ENCODE peak calls at places on chromosomes 1 and 21, in ten cellular contexts. P, F, L, J, C, Q, N, Y, I and X are unnamed samples.

GRCh38 chr1:86227026-86227425 is 70.5 kb upstream of the COL24A1 start:
- DNase-seq in I (no peak), L (no peak), Q (no peak), J (no peak), Y (no peak), N (no peak), P (no peak), F (no peak), C (no peak), X (no peak)

GRCh38 chr21:43361127-43361492 is 65.8 kb downstream of the SIK1 start:
- DNase-seq in L (no peak), J (no peak), Q (peak; percentile 63), P (peak; percentile 58), F (no peak), Y (no peak), N (no peak), I (no peak), C (peak; percentile 60), X (no peak)

GRCh38 chr1:207847116-207847515 is 63.8 kb downstream of the CD34 start:
- DNase-seq in F (no peak), J (no peak), Q (no peak), Y (no peak), P (no peak), L (no peak), N (no peak), C (no peak), I (no peak), X (no peak)

GRCh38 chr1:24540906-24541710 is 14.8 kb upstream of the NCMAP start:
- DNase-seq in P (no peak), Y (peak; percentile 60), I (no peak), Q (peak; percentile 51), C (no peak), J (no peak), N (peak; percentile 25), L (peak; percentile 75), F (peak; percentile 71), X (no peak)

GRCh38 chr1:96072021-96072420 is 649.6 kb upstream of the PTBP2 start:
- DNase-seq in P (no peak), J (no peak), F (no peak), Q (no peak), L (no peak), I (no peak), C (no peak), Y (no peak), N (no peak), X (no peak)

GRCh38 chr1:98821379-98821778 is 159.9 kb downstream of the SNX7 start:
- DNase-seq in I (no peak), N (no peak), L (no peak), Q (no peak), Y (no peak), J (no peak), F (no peak), C (no peak), P (no peak), X (no peak)

GRCh38 chr1:62530516-62531154 is 66.7 kb upstream of the ANGPTL3 start:
- DNase-seq in Y (peak; percentile 69), F (peak; percentile 78), J (no peak), L (peak; percentile 73), Q (peak; percentile 82), I (peak; percentile 60), N (no peak), P (peak; percentile 18), C (no peak), X (no peak)

GRCh38 chr1:39178541-39179431 is 25.7 kb upstream of the MACF1 start:
- DNase-seq in Q (no peak), Y (no peak), L (peak; percentile 53), F (peak; percentile 26), J (peak; percentile 52), N (no peak), I (no peak), P (no peak), C (no peak), X (no peak)

GRCh38 chr1:67811816-67812215 is 21.5 kb downstream of the GNG12 start:
- DNase-seq in C (no peak), J (no peak), N (no peak), Q (no peak), I (no peak), L (no peak), Y (no peak), P (no peak), F (no peak), X (no peak)

GRCh38 chr1:91806777-91807700 is 78.9 kb downstream of the TGFBR3 start:
- DNase-seq in L (no peak), N (no peak), C (no peak), Y (no peak), P (no peak), J (no peak), I (no peak), F (no peak), Q (no peak), X (no peak)

GRCh38 chr1:36889846-36890245 is 144.5 kb downstream of the GRIK3 start:
- DNase-seq in L (no peak), I (no peak), Q (no peak), P (no peak), C (no peak), N (no peak), J (no peak), Y (peak; percentile 4), F (no peak), X (no peak)

GRCh38 chr1:115685029-115685705 is 43.4 kb downstream of the VANGL1 start:
- DNase-seq in F (no peak), C (no peak), N (no peak), J (no peak), I (no peak), L (no peak), Y (no peak), Q (no peak), P (no peak), X (no peak)

GRCh38 chr1:158121604-158122254 is 59.0 kb upstream of the CD1D start:
- DNase-seq in Q (peak; percentile 83), L (peak; percentile 66), F (peak; percentile 62), J (peak; percentile 59), C (no peak), Y (no peak), N (no peak), I (no peak), P (no peak), X (no peak)

GRCh38 chr1:98388431-98388830 is 273.1 kb upstream of the SNX7 start:
- DNase-seq in Y (no peak), I (no peak), J (no peak), P (no peak), C (no peak), L (no peak), F (no peak), Q (no peak), N (no peak), X (no peak)

GRCh38 chr1:90761781-90762589 is 44.9 kb upstream of the BARHL2 start:
- DNase-seq in P (no peak), L (no peak), I (no peak), N (no peak), F (peak; percentile 61), Q (no peak), Y (no peak), J (no peak), C (no peak), X (no peak)

GRCh38 chr1:164475834-164476233 is 83.2 kb upstream of the PBX1 start:
- DNase-seq in C (no peak), Y (no peak), L (no peak), Q (no peak), I (no peak), N (no peak), J (no peak), P (no peak), F (no peak), X (no peak)

GRCh38 chr1:164479242-164479641 is 79.7 kb upstream of the PBX1 start:
- DNase-seq in I (no peak), C (no peak), Y (no peak), N (no peak), L (no peak), P (no peak), F (no peak), Q (no peak), J (no peak), X (no peak)

GRCh38 chr1:164470996-164471395 is 88.0 kb upstream of the PBX1 start:
- DNase-seq in J (no peak), I (no peak), F (no peak), Q (no peak), P (no peak), Y (no peak), C (no peak), L (no peak), N (no peak), X (no peak)

GRCh38 chr1:164472841-164473240 is 86.1 kb upstream of the PBX1 start:
- DNase-seq in Q (no peak), F (no peak), J (no peak), N (no peak), L (no peak), C (no peak), I (no peak), P (no peak), Y (no peak), X (no peak)

GRCh38 chr1:164473544-164473943 is 85.4 kb upstream of the PBX1 start:
- DNase-seq in J (no peak), Y (no peak), F (no peak), Q (no peak), N (no peak), I (no peak), L (no peak), P (no peak), C (no peak), X (no peak)
- H3K9me3 ChIP-seq in J (no peaks in the 10 kb centered on the region), Y (no peaks in the 10 kb centered on the region), F (no peaks in the 10 kb centered on the region), Q (no peaks in the 10 kb centered on the region), N (no peaks in the 10 kb centered on the region), I (no peaks in the 10 kb centered on the region), L (no peaks in the 10 kb centered on the region), P (no peaks in the 10 kb centered on the region), C (no peaks in the 10 kb centered on the region), X (no peaks in the 10 kb centered on the region)

GRCh38 chr21:30426732-30427131 is 1.0 kb upstream of the KRTAP13-3 start:
- DNase-seq in L (no peak), F (no peak), Y (no peak), N (no peak), Q (no peak), I (peak; percentile 43), P (no peak), C (no peak), J (no peak), X (no peak)
- H3K27ac ChIP-seq in L (no peak overlapping the region), F (no peak overlapping the region), Y (no peak overlapping the region), N (no peak overlapping the region), Q (no peak overlapping the region), I (no peak overlapping the region), P (no peak overlapping the region), C (no peak overlapping the region), J (no peak overlapping the region), X (no peak overlapping the region)

GRCh38 chr21:20302084-20302483 is 696.1 kb upstream of the NCAM2 start:
- DNase-seq in Y (no peak), N (no peak), F (no peak), L (no peak), I (no peak), C (no peak), J (no peak), Q (no peak), P (no peak), X (no peak)
- H3K9me3 ChIP-seq in Y (no peaks in the 10 kb centered on the region), N (peaks cover 2% of the 10 kb centered on the region), F (no peaks in the 10 kb centered on the region), L (no peaks in the 10 kb centered on the region), I (no peaks in the 10 kb centered on the region), C (no peaks in the 10 kb centered on the region), J (peaks cover 18% of the 10 kb centered on the region), Q (peaks cover 26% of the 10 kb centered on the region), P (no peaks in the 10 kb centered on the region), X (no peaks in the 10 kb centered on the region)

DNA sequence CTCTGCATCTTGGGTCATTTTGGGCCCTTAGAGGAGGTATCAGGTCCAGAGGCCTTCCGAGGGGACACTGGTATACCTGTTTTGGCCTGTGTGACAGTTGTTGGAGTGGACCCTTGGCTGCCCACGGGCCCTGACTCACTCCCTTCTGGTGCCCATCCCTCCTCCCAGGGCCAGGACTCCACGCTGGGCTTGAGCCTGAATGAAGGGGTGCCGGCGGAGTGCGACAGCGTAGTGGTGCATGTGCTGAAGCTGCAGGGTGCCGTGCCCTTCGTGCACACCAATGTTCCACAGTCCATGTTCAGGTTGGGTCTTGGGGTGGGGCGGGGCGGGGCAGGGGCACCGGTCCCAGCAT is 11.1 kb downstream of the FAAH start:
- DNase-seq in Q (no peak), I (no peak), C (no peak), L (no peak), J (no peak), N (no peak), P (no peak), F (no peak), Y (no peak), X (no peak)
- H3K27ac ChIP-seq in Q (no peak overlapping the region), I (no peak overlapping the region), C (no peak overlapping the region), L (no peak overlapping the region), J (no peak overlapping the region), N (no peak overlapping the region), P (no peak overlapping the region), F (no peak overlapping the region), Y (no peak overlapping the region), X (no peak overlapping the region)